ENCODE peak calls at places on chromosomes 1 and 21, in six cellular contexts. V is astrocyte; U is CD4-positive, alpha-beta memory T cell; I is tibial artery; G is mammary epithelial cell; X is NT2/D1. W is an unnamed sample. For H3K4me1, the result is how much of the 10 kb centered on the place peaks cover.

GRCh38 chr1:53145051-53145600 is 2.7 kb upstream of the SLC1A7 start:
- DNase-seq in U (no peak), X (no peak), V (no peak), G (no peak), I (no peak), W (no peak)

GRCh38 chr1:163094589-163094988 is 25.4 kb downstream of the RGS4 start:
- DNase-seq in G (no peak), V (no peak), X (no peak), U (no peak), I (no peak), W (no peak)

GRCh38 chr1:85148524-85149250 is 52.1 kb downstream of the SYDE2 start:
- DNase-seq in I (no peak), X (no peak), V (peak), U (no peak), G (peak), W (no peak)

GRCh38 chr1:43991476-43992231 is at the start of gene CCDC24:
- DNase-seq in I (peak), X (no peak), G (peak), U (peak), V (peak), W (peak)

GRCh38 chr1:97271906-97272788 is 550.6 kb downstream of the PTBP2 start:
- DNase-seq in U (no peak), G (no peak), X (no peak), I (no peak), V (no peak), W (no peak)

GRCh38 chr1:161096514-161096913 is 1.6 kb upstream of the KLHDC9 start:
- DNase-seq in X (no peak), V (no peak), I (no peak), G (peak), U (no peak), W (no peak)

GRCh38 chr1:45722809-45723208 is 27.6 kb downstream of the IPP start:
- DNase-seq in V (peak), U (no peak), X (no peak), I (no peak), G (no peak), W (no peak)

GRCh38 chr21:43355196-43355924 is 71.6 kb downstream of the SIK1 start:
- DNase-seq in V (no peak), X (no peak), G (no peak), I (no peak), U (no peak), W (no peak)

GRCh38 chr1:156804572-156805243 is 11.9 kb downstream of the SH2D2A start:
- DNase-seq in X (no peak), I (peak), G (no peak), U (no peak), V (peak), W (no peak)

GRCh38 chr1:193104496-193104905 is 713 bp downstream of the GLRX2 start:
- DNase-seq in I (peak), V (peak), U (no peak), G (peak), X (no peak), W (no peak)

GRCh38 chr1:213613549-213613948 is 374.2 kb upstream of the PROX1 start:
- DNase-seq in U (no peak), I (no peak), G (no peak), V (no peak), X (no peak), W (no peak)

GRCh38 chr1:85179517-85179916 is 21.3 kb downstream of the SYDE2 start:
- DNase-seq in G (no peak), X (no peak), I (no peak), U (peak), V (no peak), W (no peak)

GRCh38 chr21:29678616-29679015 is 261.2 kb downstream of the GRIK1 start:
- DNase-seq in V (no peak), X (no peak), I (no peak), U (no peak), G (no peak), W (no peak)

GRCh38 chr21:27397578-27397977 is 430.7 kb upstream of the ADAMTS5 start:
- DNase-seq in V (no peak), G (no peak), X (no peak), I (no peak), U (no peak), W (no peak)

GRCh38 chr1:80656628-80657019 is 1144.1 kb upstream of the ADGRL2 start:
- DNase-seq in V (peak), X (no peak), I (no peak), U (no peak), G (no peak), W (no peak)

GRCh38 chr1:53604291-53604919 is 134.6 kb downstream of the GLIS1 start:
- DNase-seq in U (no peak), G (no peak), I (peak), V (peak), X (no peak), W (no peak)

GRCh38 chr1:151047925-151048644 is 534 bp downstream of the C1orf56 start:
- DNase-seq in U (peak), X (peak), G (peak), V (peak), I (peak), W (peak)

GRCh38 chr1:36115200-36115669 is 9.8 kb downstream of the COL8A2 start:
- DNase-seq in V (peak), U (no peak), I (peak), G (peak), X (no peak), W (no peak)

DNA sequence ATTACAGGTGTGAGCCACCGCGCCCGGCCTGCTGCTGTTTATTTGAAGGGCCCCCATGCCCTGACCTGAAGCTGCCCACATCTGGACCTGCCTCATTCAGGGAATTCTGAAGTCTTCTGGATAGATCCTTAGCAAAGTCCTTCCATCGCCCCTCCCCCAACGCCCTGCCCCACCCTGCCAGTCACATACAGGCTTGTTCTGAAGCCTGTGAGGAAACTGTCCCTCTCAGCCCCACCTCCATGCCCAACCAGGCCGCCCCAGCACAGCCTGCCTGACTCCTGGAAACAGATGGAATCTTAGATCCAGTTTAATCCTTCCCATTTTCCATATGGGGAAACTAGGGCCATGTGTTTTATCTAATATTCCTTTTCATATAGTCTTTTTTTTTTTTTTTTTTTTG is 44.5 kb upstream of the GPR37L1 start:
- DNase-seq in V (no peak), X (no peak), I (no peak), U (no peak), G (no peak), W (no peak)
- H3K4me1 ChIP-seq in V (under half), X (under half), I (under half), U (under half), G (under half), W (under half)

GRCh38 chr1:23371987-23372386 is 2.4 kb upstream of the ZNF436 start:
- DNase-seq in V (no peak), G (no peak), X (no peak), U (no peak), I (no peak), W (no peak)

GRCh38 chr1:23368562-23369334 is 888 bp downstream of the ZNF436 start:
- DNase-seq in V (peak), U (peak), I (peak), G (peak), X (peak), W (peak)

GRCh38 chr1:23370744-23371710 is 1.4 kb upstream of the ZNF436 start:
- DNase-seq in X (peak), V (no peak), U (no peak), I (no peak), G (no peak), W (no peak)

GRCh38 chr1:23369335-23370013 is at the start of gene ZNF436:
- DNase-seq in U (peak), G (peak), I (peak), X (no peak), V (peak), W (peak)

GRCh38 chr1:23370270-23370743 is 671 bp upstream of the ZNF436 start:
- DNase-seq in G (no peak), U (no peak), V (peak), I (no peak), X (no peak), W (no peak)
- H3K4me1 ChIP-seq in G (under half), U (under half), V (under half), I (under half), X (under half), W (under half)

GRCh38 chr21:42262826-42263225 is 43.9 kb downstream of the ABCG1 start:
- DNase-seq in X (no peak), U (no peak), V (no peak), G (peak), I (peak), W (no peak)

GRCh38 chr21:42261832-42262200 is 42.9 kb downstream of the ABCG1 start:
- DNase-seq in I (no peak), X (no peak), G (no peak), V (no peak), U (no peak), W (no peak)

GRCh38 chr21:42264245-42265195 is 45.6 kb downstream of the ABCG1 start:
- DNase-seq in I (no peak), U (no peak), X (no peak), G (no peak), V (no peak), W (no peak)

GRCh38 chr21:42263591-42264131 is 44.7 kb downstream of the ABCG1 start:
- DNase-seq in X (no peak), U (no peak), G (no peak), V (no peak), I (peak), W (no peak)

DNA sequence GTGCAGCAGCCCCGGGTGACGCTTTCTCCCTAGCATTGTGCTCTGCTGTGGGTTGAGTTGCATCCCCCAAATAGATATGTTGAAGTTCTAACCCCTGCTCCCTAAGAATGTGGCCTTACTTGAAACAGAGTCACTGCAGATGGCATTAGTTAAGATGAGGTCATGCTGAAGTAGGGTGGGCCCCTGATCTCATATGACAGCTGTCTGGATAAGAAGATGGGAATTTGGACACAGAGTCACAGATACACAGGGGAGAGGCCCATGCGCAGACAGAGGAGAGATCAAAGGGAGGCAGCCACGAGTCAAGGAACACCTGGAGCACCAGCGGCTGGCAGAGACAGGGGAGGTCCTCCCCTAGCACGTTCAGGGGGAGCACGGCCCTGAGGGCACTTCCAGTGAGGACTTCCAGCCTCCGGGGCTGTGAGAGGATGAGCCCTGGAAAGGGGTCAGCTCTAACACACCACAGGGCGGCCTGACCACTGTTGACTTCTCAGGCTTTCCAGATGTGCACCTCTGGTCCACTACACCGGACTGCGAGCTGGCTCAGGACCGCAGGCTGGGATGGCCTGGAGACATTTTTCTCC is 46.4 kb downstream of the ABCG1 start:
- DNase-seq in V (no peak), X (no peak), I (no peak), U (no peak), G (no peak), W (peak)
- H3K4me1 ChIP-seq in V (under half), X (under half), I (under half), U (under half), G (under half), W (under half)

GRCh38 chr1:21337931-21338567 is 47.8 kb upstream of the ECE1 start:
- DNase-seq in X (no peak), I (peak), G (no peak), V (peak), U (no peak), W (no peak)
- H3K4me1 ChIP-seq in X (under half), I (half or more), G (under half), V (half or more), U (half or more), W (under half)

GRCh38 chr1:19424651-19425570 is 60.4 kb downstream of the CAPZB start:
- DNase-seq in X (no peak), I (no peak), V (no peak), U (no peak), G (no peak), W (no peak)
- H3K4me1 ChIP-seq in X (under half), I (half or more), V (under half), U (half or more), G (under half), W (under half)

GRCh38 chr1:2282556-2283270 is 54.6 kb downstream of the SKI start:
- DNase-seq in V (no peak), U (no peak), I (no peak), G (no peak), X (no peak), W (no peak)

GRCh38 chr1:2284932-2285331 is 56.8 kb downstream of the SKI start:
- DNase-seq in X (no peak), I (no peak), V (no peak), U (no peak), G (no peak), W (no peak)

GRCh38 chr1:2286923-2287322 is 58.8 kb downstream of the SKI start:
- DNase-seq in X (no peak), U (no peak), V (no peak), I (no peak), G (no peak), W (no peak)

GRCh38 chr1:2283991-2284895 is 56.1 kb downstream of the SKI start:
- DNase-seq in V (no peak), I (no peak), U (no peak), G (no peak), X (no peak), W (no peak)

DNA sequence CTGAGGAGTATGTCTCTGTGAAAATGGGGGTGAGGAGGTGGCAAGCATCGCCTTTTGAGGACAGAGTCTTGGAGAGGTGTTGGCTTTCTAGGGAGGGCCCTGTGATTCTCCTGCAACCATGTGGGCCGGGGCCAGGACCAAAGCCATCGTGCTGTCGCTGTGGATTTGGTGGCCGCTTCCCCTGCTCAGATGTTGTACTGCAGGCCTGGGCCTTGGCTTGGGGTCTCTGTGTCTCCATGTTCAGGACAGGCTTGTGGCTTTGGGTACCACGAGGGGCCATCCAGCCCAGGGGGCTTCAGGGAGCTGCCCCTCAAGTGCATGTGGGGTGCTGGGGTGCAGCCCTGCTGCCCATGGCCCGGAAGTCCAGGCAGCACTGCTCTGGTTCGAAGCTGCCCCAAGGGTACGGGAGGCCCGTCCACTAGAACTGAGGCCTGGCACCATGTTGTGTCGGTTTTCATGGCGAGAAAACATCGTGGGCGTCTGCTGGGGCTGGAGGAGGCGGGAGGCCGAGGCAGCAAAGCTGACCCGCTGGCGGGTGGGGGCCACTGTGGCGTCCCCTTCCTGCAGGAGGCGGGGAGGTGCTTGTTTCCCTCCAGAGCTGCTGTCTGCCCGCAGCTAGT is 55.4 kb downstream of the SKI start:
- DNase-seq in V (no peak), G (no peak), I (no peak), U (no peak), X (no peak), W (no peak)
- H3K4me1 ChIP-seq in V (under half), G (under half), I (half or more), U (under half), X (under half), W (under half)

DNA sequence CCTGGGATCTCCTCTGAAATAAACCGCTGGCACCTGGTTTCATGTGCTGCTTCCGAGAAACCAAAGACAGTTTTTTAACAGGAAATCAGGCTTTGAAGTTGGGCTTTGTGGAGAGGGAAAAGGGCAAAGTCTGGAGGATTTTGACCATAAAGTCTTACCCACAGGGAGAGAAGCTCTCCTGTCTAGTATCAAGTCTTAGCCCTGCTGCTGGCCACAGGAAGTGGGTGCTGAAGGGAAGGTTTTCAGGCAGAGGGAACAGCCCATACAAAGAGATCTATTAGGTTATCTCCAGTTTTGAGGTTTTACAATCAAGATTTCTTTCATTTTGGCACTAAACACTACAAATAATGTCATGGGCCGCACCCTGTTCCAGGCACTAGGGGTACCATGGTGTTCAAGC is 29.3 kb downstream of the SLC5A9 start:
- DNase-seq in I (no peak), V (no peak), U (no peak), X (no peak), G (no peak), W (peak)
- H3K4me1 ChIP-seq in I (under half), V (under half), U (under half), X (under half), G (under half), W (under half)

GRCh38 chr1:30034627-30035521 is 688.5 kb downstream of the MATN1 start:
- DNase-seq in I (peak), G (no peak), X (peak), U (no peak), V (peak), W (no peak)

GRCh38 chr1:30036229-30036547 is 687.2 kb downstream of the MATN1 start:
- DNase-seq in V (no peak), X (no peak), I (peak), G (no peak), U (no peak), W (no peak)

GRCh38 chr1:30034105-30034626 is 689.2 kb downstream of the MATN1 start:
- DNase-seq in V (no peak), I (peak), U (no peak), X (no peak), G (no peak), W (no peak)

GRCh38 chr1:30036666-30037065 is 686.7 kb downstream of the MATN1 start:
- DNase-seq in U (no peak), I (no peak), G (no peak), V (no peak), X (no peak), W (no peak)

DNA sequence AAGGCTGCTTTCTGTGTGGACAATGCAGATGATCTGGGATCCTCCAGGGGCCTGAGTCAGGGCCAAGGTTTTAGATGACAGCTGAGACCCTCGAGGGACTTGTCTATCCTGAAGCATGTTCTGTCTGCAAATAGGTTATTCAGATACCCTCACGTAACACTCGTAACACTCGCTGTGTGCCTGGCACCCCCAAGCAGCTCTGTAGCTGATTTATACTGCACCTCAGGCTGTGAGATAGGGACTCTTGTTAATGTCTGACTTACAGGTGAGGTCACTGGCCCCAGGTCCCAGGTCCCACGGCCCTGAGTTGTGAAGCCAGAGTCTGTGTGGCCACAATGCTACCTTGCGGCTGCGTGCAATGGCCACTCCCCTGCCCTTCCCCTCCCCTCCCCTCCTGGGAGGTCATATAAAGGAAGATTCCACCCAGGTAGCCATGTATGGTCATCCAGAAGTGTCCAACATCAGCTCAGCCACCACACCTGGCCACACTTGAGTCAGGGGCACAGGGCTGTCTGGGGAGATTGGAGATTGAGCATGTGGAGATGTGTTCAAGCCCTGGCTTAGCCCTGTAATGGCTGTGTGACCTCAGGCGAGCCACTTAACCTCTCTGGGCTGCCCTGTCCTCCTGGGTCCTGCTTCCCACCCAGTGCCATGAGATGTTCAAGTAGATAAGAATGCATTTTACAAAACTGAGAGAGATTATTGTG is 687.7 kb downstream of the MATN1 start:
- DNase-seq in X (no peak), I (peak), U (no peak), V (no peak), G (no peak), W (no peak)
- H3K4me1 ChIP-seq in X (under half), I (under half), U (under half), V (under half), G (under half), W (under half)

DNA sequence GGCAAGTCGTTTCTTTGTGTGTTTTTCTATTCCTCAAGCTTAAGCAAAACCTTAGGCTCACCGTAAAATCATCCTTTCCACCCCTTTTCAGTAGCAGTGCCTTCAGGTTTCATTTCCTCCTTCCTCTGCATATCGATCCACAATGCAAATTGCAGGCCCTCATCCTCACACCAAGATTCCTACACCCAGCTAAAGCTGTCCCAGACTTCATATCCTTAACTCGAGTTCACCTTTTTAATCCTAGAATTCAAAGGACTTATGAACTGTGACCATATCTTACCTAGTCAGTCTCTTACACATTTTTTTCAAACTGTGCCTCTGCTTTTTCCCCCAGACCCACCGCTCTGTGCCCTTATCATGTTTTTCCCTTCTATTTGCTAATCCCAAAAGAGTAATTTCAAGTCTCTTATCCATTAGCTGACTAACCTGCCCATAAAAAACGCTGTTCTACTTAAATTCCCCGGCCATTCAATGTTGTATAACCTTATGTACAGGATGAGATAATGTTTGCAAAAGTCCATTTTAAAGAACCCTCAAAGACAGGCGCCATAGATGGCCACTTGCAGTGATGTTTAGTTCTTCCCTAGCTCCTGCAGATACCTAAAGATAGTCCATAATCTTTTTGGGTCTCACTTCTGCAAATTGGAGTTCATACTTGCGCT is 1.5 kb downstream of the AKIRIN1 start:
- DNase-seq in G (no peak), U (no peak), X (no peak), I (no peak), V (no peak), W (no peak)
- H3K4me1 ChIP-seq in G (under half), U (half or more), X (under half), I (under half), V (under half), W (under half)

W was measured in DND-41.